ENCODE peak calls at places on chromosomes 4 and X, in six cellular contexts. One of them, this sample, is unnamed.

GRCh38 chr4:117898496-117898895 is 135.8 kb upstream of the NDST3 start:
- DNase-seq in K562: no peak
- DNase-seq in caudate nucleus: no peak
- DNase-seq in iPS DF 6.9: no peak
- DNase-seq in CD8-positive, alpha-beta memory T cell: no peak
- DNase-seq in endodermal cell: no peak
- DNase-seq in this sample: no peak

GRCh38 chrX:129980043-129980442 is 2.4 kb upstream of the BCORL1 start:
- DNase-seq in endodermal cell: peak; percentile 61
- DNase-seq in K562: no peak
- DNase-seq in caudate nucleus: no peak
- DNase-seq in iPS DF 6.9: no peak
- DNase-seq in CD8-positive, alpha-beta memory T cell: peak; percentile 21
- DNase-seq in this sample: no peak

GRCh38 chr4:153026947-153027346 is 90.8 kb downstream of the FHDC1 start:
- DNase-seq in CD8-positive, alpha-beta memory T cell: no peak
- DNase-seq in iPS DF 6.9: no peak
- DNase-seq in K562: no peak
- DNase-seq in caudate nucleus: no peak
- DNase-seq in endodermal cell: no peak
- DNase-seq in this sample: no peak

GRCh38 chr4:10983274-10983673 is 298.7 kb upstream of the CLNK start:
- DNase-seq in caudate nucleus: no peak
- DNase-seq in K562: no peak
- DNase-seq in CD8-positive, alpha-beta memory T cell: no peak
- DNase-seq in endodermal cell: peak; percentile 78
- DNase-seq in iPS DF 6.9: no peak
- DNase-seq in this sample: no peak

GRCh38 chrX:134782796-134783195 is 124.5 kb upstream of the PLAC1 start:
- DNase-seq in CD8-positive, alpha-beta memory T cell: no peak
- DNase-seq in caudate nucleus: no peak
- DNase-seq in endodermal cell: no peak
- DNase-seq in K562: no peak
- DNase-seq in iPS DF 6.9: no peak
- DNase-seq in this sample: no peak

GRCh38 chr4:38170380-38170779 is 210.2 kb downstream of the PTTG2 start:
- DNase-seq in endodermal cell: no peak
- DNase-seq in K562: no peak
- DNase-seq in iPS DF 6.9: no peak
- DNase-seq in caudate nucleus: no peak
- DNase-seq in CD8-positive, alpha-beta memory T cell: no peak
- DNase-seq in this sample: no peak

GRCh38 chr4:182478475-182478874 is 235.3 kb downstream of the TENM3 start:
- DNase-seq in K562: peak; percentile 13
- DNase-seq in endodermal cell: no peak
- DNase-seq in CD8-positive, alpha-beta memory T cell: peak; percentile 13
- DNase-seq in caudate nucleus: no peak
- DNase-seq in iPS DF 6.9: no peak
- DNase-seq in this sample: no peak

GRCh38 chrX:138759217-138759943 is 47.9 kb upstream of the FGF13 start:
- DNase-seq in K562: no peak
- DNase-seq in endodermal cell: no peak
- DNase-seq in caudate nucleus: no peak
- DNase-seq in iPS DF 6.9: no peak
- DNase-seq in CD8-positive, alpha-beta memory T cell: no peak
- DNase-seq in this sample: no peak

GRCh38 chr4:81030617-81031388 is at the start of gene BMP3:
- DNase-seq in K562: no peak
- DNase-seq in endodermal cell: peak; percentile 81
- DNase-seq in CD8-positive, alpha-beta memory T cell: no peak
- DNase-seq in caudate nucleus: no peak
- DNase-seq in iPS DF 6.9: no peak
- DNase-seq in this sample: no peak

GRCh38 chr4:170234800-170235199 is 145.0 kb upstream of the AADAT start:
- DNase-seq in CD8-positive, alpha-beta memory T cell: no peak
- DNase-seq in K562: no peak
- DNase-seq in caudate nucleus: no peak
- DNase-seq in iPS DF 6.9: no peak
- DNase-seq in endodermal cell: no peak
- DNase-seq in this sample: no peak

GRCh38 chr4:7959066-7959465 is 19.4 kb upstream of the AFAP1 start:
- DNase-seq in CD8-positive, alpha-beta memory T cell: no peak
- DNase-seq in caudate nucleus: no peak
- DNase-seq in endodermal cell: no peak
- DNase-seq in K562: no peak
- DNase-seq in iPS DF 6.9: no peak
- DNase-seq in this sample: no peak

GRCh38 chrX:136067097-136067496 is 80.2 kb upstream of the FHL1 start:
- DNase-seq in endodermal cell: no peak
- DNase-seq in K562: no peak
- DNase-seq in iPS DF 6.9: no peak
- DNase-seq in caudate nucleus: no peak
- DNase-seq in CD8-positive, alpha-beta memory T cell: no peak
- DNase-seq in this sample: no peak
- H3K27ac ChIP-seq in endodermal cell: no peak overlapping the region
- H3K27ac ChIP-seq in K562: no peak overlapping the region
- H3K27ac ChIP-seq in iPS DF 6.9: no peak overlapping the region
- H3K27ac ChIP-seq in caudate nucleus: no peak overlapping the region
- H3K27ac ChIP-seq in CD8-positive, alpha-beta memory T cell: no peak overlapping the region
- H3K27ac ChIP-seq in this sample: no peak overlapping the region

GRCh38 chr4:32140636-32141035 is 1420.5 kb downstream of the PCDH7 start:
- DNase-seq in iPS DF 6.9: no peak
- DNase-seq in K562: no peak
- DNase-seq in caudate nucleus: no peak
- DNase-seq in endodermal cell: no peak
- DNase-seq in CD8-positive, alpha-beta memory T cell: no peak
- DNase-seq in this sample: no peak
- H3K27ac ChIP-seq in iPS DF 6.9: no peak overlapping the region
- H3K27ac ChIP-seq in K562: peak overlapping the region; percentile 40
- H3K27ac ChIP-seq in caudate nucleus: no peak overlapping the region
- H3K27ac ChIP-seq in endodermal cell: no peak overlapping the region
- H3K27ac ChIP-seq in CD8-positive, alpha-beta memory T cell: no peak overlapping the region
- H3K27ac ChIP-seq in this sample: no peak overlapping the region

GRCh38 chr4:169099775-169100180 is 89.7 kb upstream of the CBR4 start:
- DNase-seq in endodermal cell: no peak
- DNase-seq in K562: no peak
- DNase-seq in iPS DF 6.9: no peak
- DNase-seq in caudate nucleus: no peak
- DNase-seq in CD8-positive, alpha-beta memory T cell: no peak
- DNase-seq in this sample: no peak

GRCh38 chr4:169100656-169101055 is 90.6 kb upstream of the CBR4 start:
- DNase-seq in K562: no peak
- DNase-seq in CD8-positive, alpha-beta memory T cell: no peak
- DNase-seq in caudate nucleus: no peak
- DNase-seq in iPS DF 6.9: no peak
- DNase-seq in endodermal cell: peak; percentile 64
- DNase-seq in this sample: no peak

GRCh38 chr4:169102011-169102410 is 92.0 kb upstream of the CBR4 start:
- DNase-seq in endodermal cell: no peak
- DNase-seq in K562: no peak
- DNase-seq in caudate nucleus: no peak
- DNase-seq in iPS DF 6.9: no peak
- DNase-seq in CD8-positive, alpha-beta memory T cell: no peak
- DNase-seq in this sample: no peak

GRCh38 chr4:169098054-169098896 is 88.2 kb upstream of the CBR4 start:
- DNase-seq in iPS DF 6.9: no peak
- DNase-seq in K562: no peak
- DNase-seq in endodermal cell: peak; percentile 8
- DNase-seq in caudate nucleus: no peak
- DNase-seq in CD8-positive, alpha-beta memory T cell: no peak
- DNase-seq in this sample: no peak

DNA sequence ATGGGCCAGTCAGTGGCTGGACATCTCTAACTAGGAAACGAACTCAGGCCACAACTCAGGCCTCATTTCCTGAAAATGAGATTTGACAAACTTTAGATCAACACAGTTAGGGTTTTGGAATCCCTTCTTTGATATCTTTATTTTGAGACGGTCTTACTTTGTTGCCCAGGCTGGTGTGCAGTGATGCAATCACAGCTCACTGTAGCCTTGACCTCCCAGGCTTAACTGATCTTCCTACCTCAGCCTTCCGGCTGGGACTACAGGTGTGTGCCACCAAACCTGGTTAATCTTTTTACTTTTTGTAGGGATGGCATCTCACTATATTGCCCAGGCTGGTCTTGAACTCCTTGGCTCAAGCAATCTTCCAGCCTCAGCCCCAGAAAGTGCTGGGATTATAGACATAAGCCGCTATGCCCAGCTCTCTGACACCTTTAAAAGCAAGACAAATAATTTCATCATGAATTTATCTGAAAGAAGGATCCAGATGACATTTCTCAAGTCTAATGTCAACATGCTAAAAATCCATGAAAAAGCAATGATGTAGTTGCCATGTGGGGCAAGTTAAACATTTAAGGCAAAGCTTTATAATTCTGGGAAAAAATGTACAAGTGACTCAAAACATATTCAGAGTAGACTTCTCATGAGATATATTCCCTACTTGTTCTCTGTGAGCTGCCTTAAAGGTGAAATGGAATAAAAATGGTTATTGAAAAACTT is 89.1 kb upstream of the CBR4 start:
- DNase-seq in caudate nucleus: no peak
- DNase-seq in endodermal cell: peak; percentile 11
- DNase-seq in CD8-positive, alpha-beta memory T cell: no peak
- DNase-seq in K562: no peak
- DNase-seq in iPS DF 6.9: no peak
- DNase-seq in this sample: no peak
- H3K27ac ChIP-seq in caudate nucleus: no peak overlapping the region
- H3K27ac ChIP-seq in endodermal cell: no peak overlapping the region
- H3K27ac ChIP-seq in CD8-positive, alpha-beta memory T cell: no peak overlapping the region
- H3K27ac ChIP-seq in K562: no peak overlapping the region
- H3K27ac ChIP-seq in iPS DF 6.9: no peak overlapping the region
- H3K27ac ChIP-seq in this sample: no peak overlapping the region

DNA sequence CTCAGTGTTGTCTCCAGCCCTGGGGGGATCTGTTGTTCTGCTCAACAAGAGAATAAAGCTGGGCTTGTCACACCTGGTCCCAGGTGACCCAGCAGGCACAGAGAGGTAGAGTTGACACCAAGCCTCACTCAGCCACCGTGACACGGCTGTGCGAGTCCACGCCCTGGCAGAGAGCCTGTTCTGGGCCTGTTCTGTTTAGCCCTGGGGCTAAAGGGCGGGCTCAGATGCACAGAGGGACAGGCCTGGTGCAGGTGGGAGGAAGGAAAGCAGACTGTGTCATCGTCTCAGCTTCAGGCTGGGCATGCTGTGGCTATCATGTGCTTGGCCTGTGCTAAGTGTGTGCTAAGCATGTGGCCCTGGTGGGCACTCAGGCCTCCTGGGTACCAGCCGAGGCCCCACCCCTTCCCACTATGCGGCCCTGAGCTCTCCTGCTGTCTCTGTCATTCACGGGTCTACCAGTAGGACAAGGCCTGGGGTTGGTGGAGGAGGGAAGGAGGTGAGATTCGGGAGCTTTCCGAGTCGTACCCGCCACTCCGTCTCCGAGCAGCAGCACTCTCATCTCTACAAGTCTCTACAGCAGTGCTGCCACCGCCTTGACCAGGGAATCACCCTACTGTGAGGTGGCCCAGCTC is 10.8 kb downstream of the WFS1 start:
- DNase-seq in iPS DF 6.9: no peak
- DNase-seq in CD8-positive, alpha-beta memory T cell: no peak
- DNase-seq in K562: no peak
- DNase-seq in caudate nucleus: no peak
- DNase-seq in endodermal cell: peak; percentile 58
- DNase-seq in this sample: no peak
- H3K27ac ChIP-seq in iPS DF 6.9: no peak overlapping the region
- H3K27ac ChIP-seq in CD8-positive, alpha-beta memory T cell: no peak overlapping the region
- H3K27ac ChIP-seq in K562: no peak overlapping the region
- H3K27ac ChIP-seq in caudate nucleus: peak overlapping the region; percentile 27
- H3K27ac ChIP-seq in endodermal cell: no peak overlapping the region
- H3K27ac ChIP-seq in this sample: no peak overlapping the region

GRCh38 chr4:156815717-156816319 is 155.8 kb downstream of the PDGFC start:
- DNase-seq in iPS DF 6.9: no peak
- DNase-seq in K562: no peak
- DNase-seq in CD8-positive, alpha-beta memory T cell: no peak
- DNase-seq in endodermal cell: no peak
- DNase-seq in caudate nucleus: no peak
- DNase-seq in this sample: no peak
- H3K27ac ChIP-seq in iPS DF 6.9: no peak overlapping the region
- H3K27ac ChIP-seq in K562: no peak overlapping the region
- H3K27ac ChIP-seq in CD8-positive, alpha-beta memory T cell: no peak overlapping the region
- H3K27ac ChIP-seq in endodermal cell: peak overlapping the region; percentile 75
- H3K27ac ChIP-seq in caudate nucleus: no peak overlapping the region
- H3K27ac ChIP-seq in this sample: no peak overlapping the region

GRCh38 chrX:120795301-120795700 is 80.4 kb downstream of the CT47B1 start:
- DNase-seq in CD8-positive, alpha-beta memory T cell: no peak
- DNase-seq in iPS DF 6.9: no peak
- DNase-seq in endodermal cell: no peak
- DNase-seq in K562: no peak
- DNase-seq in caudate nucleus: no peak
- DNase-seq in this sample: no peak

GRCh38 chrX:120794525-120794975 is 81.1 kb downstream of the CT47B1 start:
- DNase-seq in caudate nucleus: no peak
- DNase-seq in iPS DF 6.9: no peak
- DNase-seq in CD8-positive, alpha-beta memory T cell: no peak
- DNase-seq in endodermal cell: no peak
- DNase-seq in K562: no peak
- DNase-seq in this sample: no peak

GRCh38 chrX:120801426-120801825 is 74.2 kb downstream of the CT47B1 start:
- DNase-seq in caudate nucleus: no peak
- DNase-seq in K562: no peak
- DNase-seq in CD8-positive, alpha-beta memory T cell: no peak
- DNase-seq in endodermal cell: no peak
- DNase-seq in iPS DF 6.9: no peak
- DNase-seq in this sample: no peak

GRCh38 chrX:120793098-120793497 is 82.6 kb downstream of the CT47B1 start:
- DNase-seq in K562: no peak
- DNase-seq in iPS DF 6.9: no peak
- DNase-seq in endodermal cell: no peak
- DNase-seq in CD8-positive, alpha-beta memory T cell: no peak
- DNase-seq in caudate nucleus: no peak
- DNase-seq in this sample: no peak

DNA sequence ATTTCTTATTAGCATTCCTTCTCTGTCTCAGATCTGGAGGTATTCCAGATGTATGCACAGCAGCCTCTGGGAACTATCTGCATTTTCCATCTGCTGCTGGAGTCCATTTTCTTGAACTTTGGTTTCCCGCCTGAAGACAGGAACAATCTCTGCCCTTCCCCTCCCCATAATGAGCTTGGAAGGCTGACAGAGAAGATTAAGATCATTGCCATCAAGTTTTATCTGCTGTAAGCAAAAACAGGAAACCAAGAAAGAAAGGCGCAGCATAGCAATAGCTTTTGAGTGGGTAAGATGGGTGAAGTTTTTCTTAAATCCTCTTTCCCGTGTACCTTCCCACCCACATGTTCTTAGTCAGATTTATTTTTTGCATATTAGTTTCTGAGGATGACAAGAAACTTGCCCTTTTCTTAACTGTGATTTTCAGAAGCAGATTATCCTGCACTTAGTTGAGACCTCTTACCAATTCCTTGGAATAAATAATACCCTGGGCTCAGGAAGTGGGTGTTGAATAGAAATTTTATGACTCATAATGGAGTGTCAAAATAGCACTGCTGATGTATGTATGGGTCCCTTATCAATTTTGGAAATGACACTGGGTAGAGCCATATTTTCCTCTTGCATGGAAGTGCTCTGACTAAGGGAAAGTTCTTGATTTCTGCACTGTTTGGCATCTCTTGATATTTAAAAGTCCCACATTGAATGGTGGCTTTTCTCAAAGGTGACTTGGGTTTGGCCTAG is 78.3 kb downstream of the CT47B1 start:
- DNase-seq in K562: no peak
- DNase-seq in endodermal cell: no peak
- DNase-seq in CD8-positive, alpha-beta memory T cell: no peak
- DNase-seq in caudate nucleus: no peak
- DNase-seq in iPS DF 6.9: no peak
- DNase-seq in this sample: no peak
- H3K27ac ChIP-seq in K562: no peak overlapping the region
- H3K27ac ChIP-seq in endodermal cell: no peak overlapping the region
- H3K27ac ChIP-seq in CD8-positive, alpha-beta memory T cell: no peak overlapping the region
- H3K27ac ChIP-seq in caudate nucleus: peak overlapping the region; percentile 39
- H3K27ac ChIP-seq in iPS DF 6.9: no peak overlapping the region
- H3K27ac ChIP-seq in this sample: no peak overlapping the region

GRCh38 chr4:139988863-139989765 is 164.9 kb downstream of the MAML3 start:
- DNase-seq in iPS DF 6.9: no peak
- DNase-seq in K562: no peak
- DNase-seq in caudate nucleus: no peak
- DNase-seq in CD8-positive, alpha-beta memory T cell: no peak
- DNase-seq in endodermal cell: peak; percentile 75
- DNase-seq in this sample: peak; percentile 8
- H3K27ac ChIP-seq in iPS DF 6.9: no peak overlapping the region
- H3K27ac ChIP-seq in K562: no peak overlapping the region
- H3K27ac ChIP-seq in caudate nucleus: peak overlapping the region; percentile 23
- H3K27ac ChIP-seq in CD8-positive, alpha-beta memory T cell: no peak overlapping the region
- H3K27ac ChIP-seq in endodermal cell: no peak overlapping the region
- H3K27ac ChIP-seq in this sample: no peak overlapping the region